ENCODE peak calls at places on chromosome 1, in ten cellular contexts. N is stimulated activated effector memory CD8-positive, alpha-beta T cell treated with anti-CD3 and anti-CD28 coated beads, Interleukin-12 subunit alpha, Interleukin-12 subunit beta, amount 100 ng/mL, for 72 hours; M is AG10803; Q is gastrocnemius medialis; W is NCI-H748 treated with DMSO at 0.1 percent for 48 hours; H is NCI-H1092 treated with DMSO at 0.1 percent for 48 hours; Y is esophagus squamous epithelium; V is amygdala; B is nucleus accumbens; U is left lung. O is an unnamed sample.

GRCh38 chr1:181936269-181936668 is 125.2 kb downstream of the ZNF648 start:
- DNase-seq in N (peak; percentile 51), M (no peak), Q (no peak), W (no peak), H (no peak), Y (no peak), V (no peak), B (no peak), U (no peak), O (no peak)

GRCh38 chr1:30877205-30877912 is 31.2 kb downstream of the SDC3 start:
- DNase-seq in N (no peak), M (peak; percentile 93), Q (peak; percentile 32), W (no peak), H (no peak), Y (no peak), V (peak; percentile 32), B (peak; percentile 51), U (peak; percentile 84), O (no peak)

GRCh38 chr1:42931108-42931539 is 27.5 kb downstream of the SLC2A1 start:
- DNase-seq in N (peak; percentile 80), M (peak; percentile 37), Q (no peak), W (no peak), H (peak; percentile 6), Y (no peak), V (peak; percentile 20), B (no peak), U (peak; percentile 56), O (no peak)

GRCh38 chr1:8939362-8939995 is 6.2 kb upstream of the CA6 start:
- DNase-seq in N (no peak), M (peak; percentile 22), Q (no peak), W (no peak), H (no peak), Y (no peak), V (no peak), B (no peak), U (no peak), O (no peak)

GRCh38 chr1:3072178-3072947 is 3.4 kb downstream of the PRDM16 start:
- DNase-seq in N (no peak), M (no peak), Q (no peak), W (no peak), H (no peak), Y (no peak), V (peak; percentile 26), B (no peak), U (no peak), O (no peak)

GRCh38 chr1:236734141-236734765 is 48.0 kb downstream of the ACTN2 start:
- DNase-seq in N (no peak), M (no peak), Q (no peak), W (no peak), H (no peak), Y (no peak), V (no peak), B (no peak), U (no peak), O (no peak)

GRCh38 chr1:77948841-77949424 is 29.9 kb downstream of the FUBP1 start:
- DNase-seq in N (no peak), M (peak; percentile 48), Q (no peak), W (no peak), H (no peak), Y (no peak), V (no peak), B (no peak), U (no peak), O (no peak)

GRCh38 chr1:55938861-55939260 is 640.5 kb downstream of the PLPP3 start:
- DNase-seq in N (no peak), M (no peak), Q (no peak), W (no peak), H (no peak), Y (no peak), V (no peak), B (no peak), U (no peak), O (no peak)

GRCh38 chr1:182731852-182732575 is 47.6 kb upstream of the RGS8 start:
- DNase-seq in N (no peak), M (no peak), Q (no peak), W (no peak), H (no peak), Y (no peak), V (no peak), B (no peak), U (no peak), O (no peak)

GRCh38 chr1:183103577-183103976 is 80.4 kb downstream of the LAMC1 start:
- DNase-seq in N (no peak), M (no peak), Q (no peak), W (no peak), H (no peak), Y (no peak), V (no peak), B (no peak), U (no peak), O (no peak)

GRCh38 chr1:110612060-110612745 is 6.0 kb upstream of the KCNA2 start:
- DNase-seq in N (no peak), M (no peak), Q (no peak), W (peak; percentile 21), H (no peak), Y (no peak), V (no peak), B (no peak), U (no peak), O (no peak)

GRCh38 chr1:22318279-22318983 is 133.2 kb upstream of the ZBTB40 start:
- DNase-seq in N (no peak), M (no peak), Q (no peak), W (peak; percentile 34), H (peak; percentile 85), Y (no peak), V (no peak), B (no peak), U (no peak), O (no peak)

GRCh38 chr1:84689514-84690396 is 506 bp downstream of the SSX2IP start:
- DNase-seq in N (peak; percentile 75), M (peak; percentile 37), Q (peak; percentile 11), W (peak; percentile 52), H (peak; percentile 92), Y (no peak), V (peak; percentile 82), B (peak; percentile 71), U (peak; percentile 67), O (peak; percentile 44)

GRCh38 chr1:117708323-117709288 is 102.8 kb downstream of the TENT5C start:
- DNase-seq in N (no peak), M (no peak), Q (no peak), W (no peak), H (no peak), Y (no peak), V (no peak), B (no peak), U (no peak), O (no peak)

O was measured in stimulated activated CD8-positive, alpha-beta memory T cell treated with anti-CD3 and anti-CD28 coated beads, Interleukin-4, amount 100 ng/mL, for 24 hours.